ENCODE peak calls at places on chromosome 11, in ten cellular contexts. C is hepatocyte, S is fibroblast of lung, W is keratinocyte, Z is neuronal stem cell, K is IMR-90, R is K562, B is Karpas-422, J is GM23338, U is neural progenitor cell. P is an unnamed sample.

GRCh38 chr11:61745796-61746653 is 6.4 kb upstream of the MYRF start:
- DNase-seq in R (no peak), U (no peak), K (no peak), W (no peak), S (no peak), B (no peak), J (no peak), C (no peak), Z (no peak), P (no peak)

GRCh38 chr11:45237666-45238348 is 48.3 kb downstream of the SYT13 start:
- DNase-seq in S (peak; percentile 27), W (no peak), Z (no peak), J (peak; percentile 44), R (no peak), C (no peak), U (peak; percentile 55), K (no peak), B (no peak), P (no peak)

GRCh38 chr11:126253265-126253664 is 15.4 kb downstream of the SRPRA start:
- DNase-seq in Z (no peak), B (no peak), W (no peak), J (no peak), U (no peak), S (peak; percentile 13), C (no peak), R (no peak), K (no peak), P (no peak)

GRCh38 chr11:90341986-90342385 is 119.1 kb upstream of the CHORDC1 start:
- DNase-seq in K (no peak), S (no peak), U (no peak), J (peak; percentile 9), W (no peak), C (no peak), Z (no peak), B (no peak), R (no peak), P (no peak)

GRCh38 chr11:128548655-128549255 is 38.6 kb downstream of the ETS1 start:
- DNase-seq in W (no peak), K (peak; percentile 32), J (peak; percentile 60), R (no peak), B (peak; percentile 53), C (peak; percentile 61), U (peak; percentile 71), Z (no peak), S (peak; percentile 25), P (no peak)

GRCh38 chr11:114553642-114554041 is 6.0 kb downstream of the NXPE1 start:
- DNase-seq in Z (no peak), J (no peak), R (no peak), B (no peak), K (peak; percentile 19), W (no peak), S (no peak), C (no peak), U (no peak), P (no peak)

GRCh38 chr11:112793416-112793815 is 167.8 kb upstream of the NCAM1 start:
- DNase-seq in Z (no peak), R (no peak), W (no peak), S (peak; percentile 52), U (no peak), C (no peak), B (no peak), K (no peak), J (no peak), P (no peak)

GRCh38 chr11:2943711-2944118 is 14.5 kb upstream of the PHLDA2 start:
- DNase-seq in U (no peak), B (no peak), J (no peak), Z (no peak), S (no peak), R (no peak), K (no peak), W (no peak), C (no peak), P (no peak)

GRCh38 chr11:1360181-1360834 is 29.4 kb upstream of the BRSK2 start:
- DNase-seq in Z (no peak), C (no peak), R (no peak), S (no peak), W (no peak), B (no peak), J (no peak), U (no peak), K (no peak), P (no peak)

GRCh38 chr11:1359556-1359955 is 30.2 kb upstream of the BRSK2 start:
- DNase-seq in U (no peak), J (no peak), R (no peak), W (no peak), S (no peak), Z (no peak), K (no peak), C (no peak), B (no peak), P (no peak)

GRCh38 chr11:1356007-1356435 is 33.7 kb upstream of the BRSK2 start:
- DNase-seq in S (no peak), C (peak; percentile 44), J (no peak), Z (no peak), U (no peak), B (no peak), K (no peak), W (no peak), R (no peak), P (no peak)

GRCh38 chr11:1356478-1356960 is 33.2 kb upstream of the BRSK2 start:
- DNase-seq in B (no peak), K (no peak), S (no peak), R (no peak), U (no peak), Z (no peak), J (no peak), C (no peak), W (no peak), P (no peak)

DNA sequence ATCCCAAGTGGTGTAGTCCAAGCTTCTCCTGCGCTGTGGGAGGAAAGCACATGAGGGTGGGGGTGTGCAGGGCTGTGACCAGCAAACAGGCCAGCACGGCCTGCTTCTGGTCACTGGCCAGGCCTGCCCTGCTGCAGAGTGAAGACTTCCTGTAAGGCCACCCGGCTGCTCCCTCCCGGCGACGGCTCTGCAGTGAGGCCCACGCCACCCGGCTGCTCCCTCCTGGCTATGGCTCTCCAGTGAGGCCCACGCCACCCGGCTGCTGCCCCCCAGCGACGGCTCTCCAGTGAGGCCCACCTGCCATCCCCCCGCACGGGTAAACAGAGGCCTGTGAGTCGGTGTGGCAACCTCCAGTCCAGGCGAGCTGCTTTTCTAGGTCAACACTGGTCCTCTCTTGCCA is 31.4 kb upstream of the BRSK2 start:
- DNase-seq in B (no peak), U (no peak), W (no peak), Z (no peak), K (peak; percentile 7), C (peak; percentile 35), J (no peak), R (no peak), S (no peak), P (no peak)
- H2AFZ ChIP-seq in B (no peak overlapping the region), U (no peak overlapping the region), W (no peak overlapping the region), Z (peak overlapping the region; percentile 56), K (peak overlapping the region; percentile 84), C (no peak overlapping the region), J (no peak overlapping the region), R (no peak overlapping the region), S (no peak overlapping the region), P (no peak overlapping the region)

DNA sequence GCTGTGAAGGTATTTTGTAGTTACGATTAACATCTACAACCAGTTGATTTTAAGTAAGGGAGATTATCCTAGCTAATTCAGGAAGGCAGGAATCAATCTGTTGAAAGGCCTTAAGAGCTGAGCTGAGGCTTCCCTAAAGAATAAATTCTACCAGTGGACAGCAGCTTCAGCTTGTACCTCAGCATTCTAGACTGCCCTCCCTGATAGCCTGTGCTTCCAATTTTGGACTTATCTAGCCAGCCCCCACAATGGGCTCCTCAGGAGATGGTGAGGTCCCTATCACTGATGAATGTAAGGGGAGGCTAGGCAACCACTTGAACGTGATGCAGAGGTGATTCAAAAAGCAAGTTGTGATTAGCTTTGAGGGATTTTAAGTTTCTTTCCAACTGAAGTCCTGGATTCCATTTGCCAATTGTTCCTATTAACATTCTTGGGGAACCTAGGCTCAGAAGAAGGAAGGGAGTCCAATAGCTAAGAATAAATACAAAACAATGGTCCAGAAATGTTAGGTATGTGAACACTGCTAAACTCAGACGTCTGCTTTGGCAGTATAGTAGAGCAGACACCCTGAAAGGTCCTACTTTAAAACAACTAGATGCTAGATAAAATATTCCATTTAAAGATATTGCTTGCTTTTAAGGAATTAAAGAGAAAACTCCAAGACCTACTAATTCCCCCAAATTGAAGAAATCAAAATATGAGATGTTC is 404.3 kb upstream of the TENM4 start:
- DNase-seq in W (no peak), Z (no peak), K (no peak), S (no peak), J (no peak), U (peak; percentile 4), C (no peak), R (no peak), B (no peak), P (no peak)
- H2AFZ ChIP-seq in W (no peak overlapping the region), Z (no peak overlapping the region), K (no peak overlapping the region), S (no peak overlapping the region), J (no peak overlapping the region), U (no peak overlapping the region), C (no peak overlapping the region), R (no peak overlapping the region), B (no peak overlapping the region), P (no peak overlapping the region)

GRCh38 chr11:10796191-10796590 is 12.5 kb downstream of the EIF4G2 start:
- DNase-seq in W (no peak), K (no peak), C (no peak), Z (no peak), B (no peak), S (no peak), R (no peak), J (no peak), U (no peak), P (no peak)

GRCh38 chr11:10798330-10798980 is 10.3 kb downstream of the EIF4G2 start:
- DNase-seq in B (no peak), W (no peak), C (no peak), Z (no peak), J (no peak), K (no peak), U (no peak), R (no peak), S (no peak), P (no peak)

GRCh38 chr11:10793470-10794255 is 15.1 kb downstream of the EIF4G2 start:
- DNase-seq in W (no peak), U (no peak), K (no peak), R (no peak), C (no peak), Z (no peak), S (no peak), B (no peak), J (no peak), P (no peak)

GRCh38 chr11:10797561-10797960 is 11.2 kb downstream of the EIF4G2 start:
- DNase-seq in W (no peak), Z (no peak), B (no peak), C (no peak), J (no peak), U (no peak), R (no peak), K (no peak), S (no peak), P (no peak)

DNA sequence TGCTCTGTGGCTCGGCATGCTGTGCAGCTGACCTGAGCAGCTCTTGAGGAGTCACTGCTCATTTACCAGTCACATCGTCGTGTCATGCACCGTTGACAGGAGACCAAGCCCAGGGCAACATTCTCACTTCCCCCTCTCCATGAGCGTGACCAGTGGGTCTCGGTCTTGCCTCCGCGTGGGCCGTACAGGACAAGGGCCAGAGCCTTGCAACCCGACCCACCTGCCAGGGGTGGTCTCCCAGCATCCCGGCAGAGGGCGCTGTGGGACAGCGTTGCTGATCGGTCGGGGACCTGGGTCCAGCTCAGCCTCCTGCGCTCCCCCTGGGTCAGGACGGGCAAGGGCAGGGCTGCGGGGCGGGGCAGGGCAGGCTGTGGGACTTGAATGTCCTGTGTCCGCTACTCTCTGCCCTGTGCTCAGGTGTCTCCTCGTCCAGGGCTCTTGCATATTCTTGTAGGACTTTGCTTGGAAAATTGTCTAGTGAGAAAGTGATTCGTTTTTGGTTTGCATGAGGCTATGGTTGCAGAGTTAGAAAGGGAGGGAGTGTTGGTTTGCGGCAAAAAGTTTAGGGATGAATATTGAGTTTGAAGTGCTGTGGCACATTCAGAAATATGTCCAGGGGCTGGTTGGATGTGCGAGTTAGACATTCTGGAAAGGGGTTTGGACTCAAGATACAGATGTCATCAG is 16.2 kb downstream of the EIF4G2 start:
- DNase-seq in J (peak; percentile 95), U (peak; percentile 95), C (peak; percentile 92), B (peak; percentile 93), K (peak; percentile 62), S (peak; percentile 51), R (peak; percentile 92), Z (peak; percentile 83), W (no peak), P (peak; percentile 96)
- H2AFZ ChIP-seq in J (peak overlapping the region; percentile 94), U (no peak overlapping the region), C (no peak overlapping the region), B (no peak overlapping the region), K (peak overlapping the region; percentile 68), S (no peak overlapping the region), R (peak overlapping the region; percentile 2), Z (peak overlapping the region; percentile 55), W (no peak overlapping the region), P (no peak overlapping the region)

DNA sequence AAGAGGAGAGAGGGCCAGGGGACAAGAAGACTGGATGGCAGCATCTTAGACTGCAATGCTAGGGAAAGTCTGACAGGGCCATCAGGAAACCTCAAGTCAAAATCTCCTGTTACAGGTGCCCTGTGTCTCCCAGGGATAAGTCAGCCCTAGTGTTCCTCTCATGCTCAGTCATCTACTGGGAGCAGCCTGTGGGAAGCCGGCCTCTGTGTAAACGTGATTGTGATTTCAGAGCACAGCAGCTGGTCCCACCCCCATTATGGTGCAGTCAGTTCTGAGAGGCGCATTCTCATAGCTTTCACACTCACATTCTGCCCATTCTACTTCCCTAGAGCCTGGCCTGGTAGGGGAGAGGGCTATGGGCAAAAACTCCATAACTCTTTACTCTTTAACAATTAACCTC is 7.2 kb upstream of the SLN start:
- DNase-seq in Z (no peak), B (no peak), U (no peak), K (no peak), W (no peak), R (no peak), S (no peak), C (no peak), J (no peak), P (no peak)
- H2AFZ ChIP-seq in Z (no peak overlapping the region), B (no peak overlapping the region), U (peak overlapping the region; percentile 77), K (no peak overlapping the region), W (no peak overlapping the region), R (no peak overlapping the region), S (no peak overlapping the region), C (no peak overlapping the region), J (peak overlapping the region; percentile 56), P (no peak overlapping the region)